ENCODE peak calls at places on chromosomes 2 and 18, in ten cellular contexts. X, Y, U, S, Z, W, L, K, J and O are unnamed samples.

GRCh38 chr2:238599549-238600505 is 173.1 kb downstream of the ASB1 start:
- DNase-seq in X (no peak), Y (no peak), U (no peak), S (no peak), Z (no peak), W (no peak), L (no peak), K (no peak), J (no peak), O (no peak)

GRCh38 chr18:79881695-79882094 is 69.8 kb downstream of the SLC66A2 start:
- DNase-seq in X (peak), Y (no peak), U (peak), S (no peak), Z (no peak), W (no peak), L (no peak), K (no peak), J (no peak), O (peak)

GRCh38 chr2:174939046-174939445 is 66.1 kb downstream of the CHN1 start:
- DNase-seq in X (no peak), Y (no peak), U (no peak), S (no peak), Z (no peak), W (no peak), L (no peak), K (no peak), J (no peak), O (no peak)

GRCh38 chr18:59273936-59274928 is 978 bp upstream of the RAX start:
- DNase-seq in X (peak), Y (no peak), U (no peak), S (no peak), Z (no peak), W (no peak), L (no peak), K (no peak), J (no peak), O (no peak)

GRCh38 chr18:44802508-44802907 is 121.8 kb downstream of the SETBP1 start:
- DNase-seq in X (no peak), Y (no peak), U (no peak), S (no peak), Z (no peak), W (no peak), L (no peak), K (no peak), J (no peak), O (no peak)

GRCh38 chr2:108602422-108602821 is 68.2 kb downstream of the LIMS1 start:
- DNase-seq in X (no peak), Y (no peak), U (no peak), S (no peak), Z (no peak), W (no peak), L (no peak), K (no peak), J (no peak), O (no peak)

GRCh38 chr2:223093436-223093839 is 41.4 kb downstream of the KCNE4 start:
- DNase-seq in X (no peak), Y (no peak), U (no peak), S (no peak), Z (no peak), W (no peak), L (peak), K (no peak), J (peak), O (peak)

GRCh38 chr18:32372381-32373061 is 98.2 kb downstream of the GAREM1 start:
- DNase-seq in X (no peak), Y (peak), U (no peak), S (no peak), Z (no peak), W (peak), L (no peak), K (no peak), J (peak), O (no peak)

GRCh38 chr18:44816028-44816427 is 135.3 kb downstream of the SETBP1 start:
- DNase-seq in X (no peak), Y (no peak), U (no peak), S (no peak), Z (no peak), W (no peak), L (no peak), K (no peak), J (no peak), O (no peak)

GRCh38 chr2:73772819-73773218 is 7.1 kb downstream of the DUSP11 start:
- DNase-seq in X (no peak), Y (no peak), U (no peak), S (no peak), Z (no peak), W (no peak), L (no peak), K (no peak), J (no peak), O (no peak)

GRCh38 chr18:11752116-11752911 is 63.2 kb downstream of the GNAL start:
- DNase-seq in X (no peak), Y (no peak), U (no peak), S (peak), Z (peak), W (no peak), L (no peak), K (peak), J (no peak), O (no peak)

GRCh38 chr18:63681449-63682381 is 20.0 kb upstream of the SERPINB3 start:
- DNase-seq in X (no peak), Y (no peak), U (no peak), S (no peak), Z (no peak), W (no peak), L (no peak), K (no peak), J (no peak), O (no peak)

GRCh38 chr2:122322815-122323214 is 567.4 kb downstream of the TSN start:
- DNase-seq in X (no peak), Y (no peak), U (no peak), S (no peak), Z (no peak), W (no peak), L (no peak), K (no peak), J (no peak), O (no peak)

GRCh38 chr2:203451011-203451410 is 84.1 kb downstream of the RAPH1 start:
- DNase-seq in X (no peak), Y (no peak), U (no peak), S (no peak), Z (no peak), W (no peak), L (no peak), K (no peak), J (no peak), O (no peak)

GRCh38 chr2:234490239-234491074 is 6.4 kb downstream of the ARL4C start:
- DNase-seq in X (no peak), Y (no peak), U (no peak), S (no peak), Z (peak), W (no peak), L (no peak), K (no peak), J (no peak), O (no peak)

GRCh38 chr18:13381331-13381730 is 162.8 kb downstream of the LDLRAD4 start:
- DNase-seq in X (no peak), Y (no peak), U (no peak), S (no peak), Z (no peak), W (no peak), L (no peak), K (no peak), J (no peak), O (peak)

GRCh38 chr2:26088038-26088643 is 54.3 kb downstream of the RAB10 start:
- DNase-seq in X (no peak), Y (no peak), U (no peak), S (peak), Z (peak), W (no peak), L (no peak), K (peak), J (no peak), O (no peak)

GRCh38 chr2:74418312-74418711 is 3.1 kb downstream of the C2orf81 start:
- DNase-seq in X (no peak), Y (no peak), U (no peak), S (no peak), Z (no peak), W (no peak), L (peak), K (no peak), J (no peak), O (no peak)

GRCh38 chr2:230684222-230685164 is 28.1 kb upstream of the CAB39 start:
- DNase-seq in X (no peak), Y (no peak), U (no peak), S (no peak), Z (no peak), W (peak), L (no peak), K (no peak), J (no peak), O (no peak)

GRCh38 chr2:70981866-70982810 is 3.7 kb downstream of the ANKRD53 start:
- DNase-seq in X (peak), Y (no peak), U (no peak), S (no peak), Z (no peak), W (no peak), L (no peak), K (no peak), J (no peak), O (no peak)

GRCh38 chr2:112646102-112646719 is 472 bp downstream of the SLC20A1 start:
- DNase-seq in X (no peak), Y (peak), U (no peak), S (no peak), Z (peak), W (no peak), L (no peak), K (no peak), J (peak), O (no peak)

GRCh38 chr2:190359896-190360376 is 16.5 kb downstream of the INPP1 start:
- DNase-seq in X (no peak), Y (no peak), U (no peak), S (no peak), Z (peak), W (peak), L (peak), K (no peak), J (peak), O (peak)

GRCh38 chr18:42545825-42546224 is 569.7 kb downstream of the RIT2 start:
- DNase-seq in X (no peak), Y (no peak), U (no peak), S (no peak), Z (no peak), W (no peak), L (no peak), K (no peak), J (no peak), O (no peak)

GRCh38 chr2:104249666-104250065 is 604.2 kb upstream of the POU3F3 start:
- DNase-seq in X (no peak), Y (no peak), U (no peak), S (no peak), Z (no peak), W (no peak), L (no peak), K (no peak), J (no peak), O (no peak)

GRCh38 chr2:104250635-104251034 is 603.3 kb upstream of the POU3F3 start:
- DNase-seq in X (no peak), Y (no peak), U (no peak), S (no peak), Z (no peak), W (no peak), L (no peak), K (no peak), J (no peak), O (no peak)

GRCh38 chr2:104254017-104254416 is 599.9 kb upstream of the POU3F3 start:
- DNase-seq in X (no peak), Y (no peak), U (no peak), S (no peak), Z (no peak), W (no peak), L (no peak), K (no peak), J (no peak), O (no peak)
- TF ChIP-seq CTCF in X (no peak), Y (peak), U (no peak), S (no peak), Z (no peak), W (no peak), L (no peak), K (no peak), J (no peak), O (no peak)

GRCh38 chr2:233404227-233404626 is 49.9 kb downstream of the DGKD start:
- DNase-seq in X (peak), Y (no peak), U (no peak), S (peak), Z (peak), W (peak), L (no peak), K (no peak), J (no peak), O (no peak)
- TF ChIP-seq CTCF in X (peak), Y (peak), U (peak), S (no peak), Z (peak), W (peak), L (peak), K (no peak), J (peak), O (no peak)

DNA sequence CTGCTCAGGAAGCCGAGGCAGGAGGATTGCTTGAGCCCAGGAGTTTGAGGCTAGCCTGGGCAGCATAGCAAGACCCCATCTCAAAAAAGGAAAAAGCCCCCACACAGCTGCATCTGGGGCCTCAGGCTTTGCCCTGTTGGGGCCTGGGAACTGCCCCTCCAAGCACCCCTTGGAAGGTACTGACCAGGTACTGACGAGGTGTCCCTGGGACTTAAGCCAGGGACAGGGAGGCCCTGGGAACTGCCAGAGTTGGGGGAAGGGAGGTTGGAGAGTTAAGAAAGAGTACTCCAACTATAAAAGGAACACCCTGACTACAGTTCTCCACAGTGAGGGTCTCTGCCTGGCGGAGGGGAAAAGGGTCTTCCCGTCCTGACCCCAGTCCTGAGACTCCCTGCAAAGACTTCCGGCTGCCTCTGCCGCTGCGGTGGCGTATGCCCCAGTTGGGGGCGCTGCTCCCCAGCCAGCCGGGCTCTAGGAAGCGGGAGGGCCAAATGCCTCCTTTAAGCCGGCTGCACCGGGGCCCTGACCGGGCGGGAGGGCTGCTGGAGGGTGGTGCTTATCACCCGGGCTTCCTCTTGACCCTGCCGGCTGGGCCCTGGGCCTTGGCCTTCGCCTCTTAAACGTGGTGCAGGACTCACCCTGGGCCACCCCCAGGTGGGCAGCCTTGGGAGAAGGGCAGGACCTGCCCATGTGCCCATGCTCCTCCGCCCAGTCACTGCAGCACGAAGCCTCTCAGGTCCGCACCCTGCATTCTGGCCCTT is 12.8 kb downstream of the SLC30A3 start:
- DNase-seq in X (peak), Y (peak), U (peak), S (peak), Z (peak), W (peak), L (peak), K (peak), J (peak), O (no peak)
- TF ChIP-seq CTCF in X (peak), Y (peak), U (peak), S (peak), Z (peak), W (peak), L (peak), K (peak), J (peak), O (peak)

GRCh38 chr2:119352357-119352756 is 14.3 kb downstream of the C2orf76 start:
- DNase-seq in X (no peak), Y (no peak), U (no peak), S (no peak), Z (peak), W (no peak), L (no peak), K (no peak), J (no peak), O (no peak)
- TF ChIP-seq CTCF in X (no peak), Y (no peak), U (no peak), S (no peak), Z (no peak), W (no peak), L (no peak), K (no peak), J (no peak), O (no peak)

DNA sequence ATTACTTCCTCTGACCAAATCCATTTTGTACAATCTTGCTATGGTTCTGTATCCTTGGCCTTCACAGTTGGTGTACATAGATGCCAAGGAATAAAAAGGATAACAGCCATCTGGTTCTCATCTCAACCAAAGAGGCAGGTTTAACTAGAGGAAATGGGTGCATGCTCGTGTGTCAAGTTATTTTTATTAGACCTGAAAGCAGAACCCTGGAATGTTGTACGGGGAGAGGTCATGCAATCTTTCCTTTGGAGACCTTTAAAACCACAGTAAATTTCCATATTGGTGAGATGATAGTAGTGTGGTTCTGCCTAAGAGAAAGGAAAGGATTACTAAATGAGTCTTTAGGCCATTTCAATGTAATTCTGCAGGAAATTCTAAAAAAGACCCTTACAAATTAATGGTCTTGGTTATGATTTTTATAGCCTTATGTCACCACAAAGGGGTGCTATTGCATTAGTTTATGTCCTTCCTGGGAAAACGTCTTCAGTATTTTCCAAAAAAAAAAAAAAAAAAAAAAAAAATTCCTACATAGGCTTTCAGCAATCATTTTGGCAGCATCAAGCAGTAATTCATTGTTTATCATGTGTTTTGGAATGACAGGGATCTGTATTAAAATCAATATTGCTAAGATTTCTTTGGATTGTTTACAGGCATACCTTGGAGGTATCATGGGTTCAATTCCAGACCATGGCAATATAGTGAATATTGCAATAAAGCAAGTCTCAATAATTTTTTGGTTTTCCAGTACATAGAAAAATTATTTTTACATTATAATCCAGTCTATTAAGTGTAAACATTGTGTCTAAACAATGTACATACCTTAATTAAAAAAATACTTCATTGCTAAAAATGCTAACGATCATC is 270.8 kb downstream of the NYAP2 start:
- DNase-seq in X (no peak), Y (no peak), U (no peak), S (no peak), Z (no peak), W (no peak), L (no peak), K (no peak), J (no peak), O (no peak)
- TF ChIP-seq CTCF in X (no peak), Y (peak), U (peak), S (peak), Z (no peak), W (peak), L (peak), K (peak), J (peak), O (peak)

DNA sequence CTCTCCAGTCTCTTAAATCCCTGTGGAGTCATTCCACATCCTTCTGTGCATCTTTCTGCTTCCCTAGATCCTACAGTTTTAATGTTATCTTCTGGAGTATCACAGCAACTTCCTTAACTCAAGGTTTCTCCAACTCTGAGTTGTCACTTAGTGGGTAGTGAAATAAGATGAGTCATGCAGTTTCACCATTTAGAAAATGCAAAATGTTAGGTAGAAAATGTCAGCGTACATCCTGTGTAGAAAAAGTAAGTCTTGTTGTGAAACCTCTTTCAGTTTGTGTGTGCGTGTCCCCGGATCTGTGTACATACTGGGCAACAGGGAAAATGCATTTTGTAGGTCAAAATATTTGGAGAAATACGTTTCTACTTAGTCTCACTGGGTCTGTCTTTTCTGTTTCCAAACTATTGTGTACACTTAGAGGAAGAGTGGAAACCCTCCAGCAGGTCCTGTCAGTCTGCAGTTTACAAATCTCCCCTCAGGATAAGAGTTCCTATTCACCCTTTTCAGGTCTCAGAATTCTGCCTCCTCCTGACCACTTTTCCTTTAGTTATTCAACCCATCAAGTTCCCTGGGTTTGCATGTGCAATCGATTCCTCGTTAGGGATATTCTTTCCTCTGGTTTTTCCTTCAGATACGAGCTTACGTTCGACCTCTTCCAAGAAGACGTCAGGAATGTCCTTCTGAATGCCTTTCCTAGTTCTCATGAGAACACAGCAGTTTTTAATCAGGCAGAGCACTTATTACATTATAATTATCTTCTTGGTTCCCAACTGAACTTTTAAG is 154.8 kb downstream of the TGIF1 start:
- DNase-seq in X (peak), Y (no peak), U (no peak), S (no peak), Z (peak), W (no peak), L (no peak), K (no peak), J (no peak), O (peak)
- TF ChIP-seq CTCF in X (no peak), Y (no peak), U (no peak), S (no peak), Z (no peak), W (no peak), L (no peak), K (no peak), J (no peak), O (no peak)

DNA sequence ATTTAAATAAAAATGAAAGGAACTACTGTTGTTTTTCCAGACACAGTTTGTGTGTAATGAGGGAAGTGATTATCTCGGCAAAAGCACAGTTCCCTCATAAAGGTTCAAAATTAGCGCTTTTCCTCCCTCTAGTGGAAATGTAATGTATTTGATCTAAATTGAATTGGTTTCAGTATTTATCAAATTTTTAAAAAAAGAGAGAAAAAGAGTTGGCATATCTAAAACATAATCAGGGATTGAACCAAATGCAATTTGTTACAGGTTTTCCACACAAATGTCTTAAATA is 37.5 kb downstream of the CMPK2 start:
- DNase-seq in X (no peak), Y (no peak), U (no peak), S (no peak), Z (no peak), W (no peak), L (no peak), K (no peak), J (no peak), O (no peak)
- TF ChIP-seq CTCF in X (peak), Y (peak), U (peak), S (peak), Z (peak), W (peak), L (peak), K (peak), J (peak), O (peak)